ENCODE peak calls at places on chromosome 20, in five cellular contexts. L, E, Q, N and B are unnamed samples.

GRCh38 chr20:51446656-51447055 is 95.9 kb downstream of the NFATC2 start:
- DNase-seq in Q (peak; percentile 60), L (peak; percentile 92), N (no peak), E (peak; percentile 14), B (peak; percentile 16)

GRCh38 chr20:20594171-20594530 is 118.3 kb downstream of the RALGAPA2 start:
- DNase-seq in Q (peak; percentile 57), L (peak; percentile 25), N (no peak), E (no peak), B (no peak)

GRCh38 chr20:112396-112795 is 24.9 kb downstream of the DEFB125 start:
- DNase-seq in N (no peak), L (no peak), E (no peak), Q (no peak), B (no peak)

GRCh38 chr20:24007073-24007595 is 18.6 kb upstream of the GGTLC1 start:
- DNase-seq in E (no peak), L (no peak), Q (no peak), N (no peak), B (no peak)

GRCh38 chr20:3697588-3698235 is 14.7 kb downstream of the SIGLEC1 start:
- DNase-seq in E (no peak), N (no peak), L (no peak), Q (no peak), B (no peak)

GRCh38 chr20:52305843-52306242 is 114.3 kb upstream of the ZFP64 start:
- DNase-seq in E (no peak), L (no peak), Q (no peak), N (no peak), B (no peak)

GRCh38 chr20:5945963-5946362 is 4.4 kb downstream of the TRMT6 start:
- DNase-seq in N (no peak), Q (peak; percentile 26), L (peak; percentile 36), E (no peak), B (no peak)

GRCh38 chr20:50762435-50763201 is 31.2 kb downstream of the PARD6B start:
- DNase-seq in Q (peak; percentile 61), L (no peak), N (no peak), E (no peak), B (no peak)

GRCh38 chr20:23401051-23401450 is 20.2 kb downstream of the NAPB start:
- DNase-seq in N (no peak), Q (no peak), E (no peak), L (no peak), B (no peak)

GRCh38 chr20:53032021-53033001 is 60.2 kb downstream of the TSHZ2 start:
- DNase-seq in N (no peak), E (no peak), Q (peak; percentile 97), L (no peak), B (peak; percentile 65)

GRCh38 chr20:35891375-35891774 is 62.9 kb downstream of the SCAND1 start:
- DNase-seq in N (no peak), L (no peak), Q (peak; percentile 32), E (no peak), B (peak; percentile 66)

GRCh38 chr20:47777220-47777619 is 8.1 kb downstream of the SULF2 start:
- DNase-seq in L (no peak), Q (no peak), E (no peak), N (no peak), B (no peak)

GRCh38 chr20:51763965-51764602 is 4.1 kb downstream of the ATP9A start:
- DNase-seq in Q (peak; percentile 44), L (no peak), E (no peak), N (no peak), B (no peak)

GRCh38 chr20:46145646-46146045 is 27.5 kb downstream of the CD40 start:
- DNase-seq in E (no peak), N (peak; percentile 47), L (no peak), Q (no peak), B (no peak)

GRCh38 chr20:3046677-3047462 is 1.0 kb downstream of the MRPS26 start:
- DNase-seq in E (no peak), Q (peak; percentile 13), L (no peak), N (peak; percentile 27), B (no peak)

GRCh38 chr20:5877128-5877527 is 73.2 kb downstream of the TRMT6 start:
- DNase-seq in N (no peak), E (no peak), Q (no peak), L (no peak), B (no peak)

GRCh38 chr20:45835230-45836224 is 1.9 kb downstream of the SNX21 start:
- DNase-seq in E (no peak), L (no peak), N (no peak), Q (no peak), B (peak; percentile 78)

GRCh38 chr20:8853805-8854338 is 215.0 kb upstream of the PLCB4 start:
- DNase-seq in N (peak; percentile 30), E (peak; percentile 28), L (peak; percentile 90), Q (peak; percentile 91), B (no peak)

GRCh38 chr20:48556956-48557355 is 270.8 kb downstream of the PREX1 start:
- DNase-seq in Q (peak; percentile 22), L (no peak), E (no peak), N (peak; percentile 79), B (no peak)

GRCh38 chr20:19737025-19737424 is 21.0 kb upstream of the RIN2 start:
- DNase-seq in L (no peak), N (no peak), Q (peak; percentile 70), E (no peak), B (no peak)

GRCh38 chr20:34798871-34799270 is 26.6 kb downstream of the NCOA6 start:
- DNase-seq in E (no peak), Q (no peak), N (no peak), L (no peak), B (no peak)

GRCh38 chr20:34222208-34222607 is 19.0 kb upstream of the ASIP start:
- DNase-seq in L (no peak), Q (peak; percentile 93), E (no peak), N (no peak), B (peak; percentile 91)

GRCh38 chr20:33370296-33370695 is 31.0 kb downstream of the CDK5RAP1 start:
- DNase-seq in E (no peak), Q (no peak), L (no peak), N (no peak), B (no peak)

DNA sequence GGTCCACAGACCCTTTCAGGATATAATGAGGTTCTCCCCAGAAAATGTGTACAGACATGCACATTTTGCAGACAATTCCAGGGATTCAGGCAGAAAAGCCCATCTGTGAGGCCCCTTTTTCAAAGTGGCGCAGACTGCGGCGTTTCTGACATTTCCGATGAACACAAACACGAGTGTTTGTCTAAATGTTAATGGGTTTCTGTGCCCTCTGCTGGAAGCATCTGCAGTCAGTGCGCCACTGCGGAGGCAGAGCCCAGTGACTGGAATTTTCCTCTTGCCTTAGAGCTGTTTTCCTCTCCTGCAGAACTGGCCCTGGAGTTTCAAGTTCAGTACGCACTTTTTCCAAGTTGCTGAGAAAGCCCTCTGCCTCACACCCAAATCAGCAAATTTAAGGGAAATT is 15.3 kb downstream of the ANKRD60 start:
- DNase-seq in E (no peak), L (no peak), N (no peak), Q (no peak), B (no peak)
- TF ChIP-seq CTCF in E (no peak), L (no peak), N (no peak), Q (no peak), B (no peak)

GRCh38 chr20:25336561-25337422 is 53.8 kb downstream of the ABHD12 start:
- DNase-seq in E (no peak), L (no peak), Q (peak; percentile 57), N (peak; percentile 48), B (no peak)
- TF ChIP-seq CTCF in E (peak; percentile 45), L (no peak), Q (peak; percentile 59), N (peak; percentile 75), B (peak; percentile 29)

GRCh38 chr20:44600301-44600700 is 17.9 kb downstream of the PKIG start:
- DNase-seq in Q (no peak), L (no peak), E (no peak), N (no peak), B (no peak)

GRCh38 chr20:44601801-44602204 is 19.4 kb downstream of the PKIG start:
- DNase-seq in E (no peak), Q (peak; percentile 85), L (peak; percentile 93), N (no peak), B (peak; percentile 71)

GRCh38 chr20:44600758-44601562 is 18.6 kb downstream of the PKIG start:
- DNase-seq in L (no peak), N (no peak), E (no peak), Q (no peak), B (no peak)

GRCh38 chr20:44606725-44607441 is 24.5 kb downstream of the PKIG start:
- DNase-seq in N (no peak), L (no peak), E (no peak), Q (no peak), B (no peak)

DNA sequence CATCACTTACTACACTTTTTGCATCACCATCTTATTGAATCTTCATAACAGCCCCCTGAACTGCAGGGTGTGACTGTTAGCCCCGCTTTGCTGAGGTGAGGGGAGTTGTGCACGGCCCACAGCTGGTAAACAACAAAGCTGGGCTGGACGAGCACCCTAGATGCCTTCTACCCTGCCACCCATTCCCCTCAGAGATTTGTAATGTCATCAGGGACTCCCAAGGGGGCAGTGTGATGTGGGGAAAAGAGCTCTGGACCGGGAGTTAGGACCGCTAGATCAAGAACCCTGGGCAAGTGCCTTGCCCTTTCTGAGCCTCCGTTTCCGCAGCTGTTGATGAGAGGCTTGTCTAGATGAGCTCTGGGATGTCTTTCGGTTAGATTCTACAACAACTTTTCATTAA is 20.9 kb downstream of the PKIG start:
- DNase-seq in E (no peak), Q (no peak), N (no peak), L (no peak), B (no peak)
- TF ChIP-seq CTCF in E (no peak), Q (no peak), N (peak; percentile 43), L (no peak), B (no peak)

GRCh38 chr20:37897008-37897548 is 5.8 kb upstream of the VSTM2L start:
- DNase-seq in L (no peak), E (peak; percentile 45), N (peak; percentile 78), Q (peak; percentile 76), B (no peak)

GRCh38 chr20:37901667-37902503 is 1.0 kb upstream of the VSTM2L start:
- DNase-seq in L (peak; percentile 31), E (peak; percentile 26), N (peak; percentile 78), Q (peak; percentile 73), B (peak; percentile 31)

GRCh38 chr20:37901280-37901666 is 1.7 kb upstream of the VSTM2L start:
- DNase-seq in Q (no peak), E (no peak), L (no peak), N (no peak), B (no peak)

GRCh38 chr20:37898301-37899104 is 4.4 kb upstream of the VSTM2L start:
- DNase-seq in N (no peak), E (no peak), Q (no peak), L (no peak), B (no peak)

DNA sequence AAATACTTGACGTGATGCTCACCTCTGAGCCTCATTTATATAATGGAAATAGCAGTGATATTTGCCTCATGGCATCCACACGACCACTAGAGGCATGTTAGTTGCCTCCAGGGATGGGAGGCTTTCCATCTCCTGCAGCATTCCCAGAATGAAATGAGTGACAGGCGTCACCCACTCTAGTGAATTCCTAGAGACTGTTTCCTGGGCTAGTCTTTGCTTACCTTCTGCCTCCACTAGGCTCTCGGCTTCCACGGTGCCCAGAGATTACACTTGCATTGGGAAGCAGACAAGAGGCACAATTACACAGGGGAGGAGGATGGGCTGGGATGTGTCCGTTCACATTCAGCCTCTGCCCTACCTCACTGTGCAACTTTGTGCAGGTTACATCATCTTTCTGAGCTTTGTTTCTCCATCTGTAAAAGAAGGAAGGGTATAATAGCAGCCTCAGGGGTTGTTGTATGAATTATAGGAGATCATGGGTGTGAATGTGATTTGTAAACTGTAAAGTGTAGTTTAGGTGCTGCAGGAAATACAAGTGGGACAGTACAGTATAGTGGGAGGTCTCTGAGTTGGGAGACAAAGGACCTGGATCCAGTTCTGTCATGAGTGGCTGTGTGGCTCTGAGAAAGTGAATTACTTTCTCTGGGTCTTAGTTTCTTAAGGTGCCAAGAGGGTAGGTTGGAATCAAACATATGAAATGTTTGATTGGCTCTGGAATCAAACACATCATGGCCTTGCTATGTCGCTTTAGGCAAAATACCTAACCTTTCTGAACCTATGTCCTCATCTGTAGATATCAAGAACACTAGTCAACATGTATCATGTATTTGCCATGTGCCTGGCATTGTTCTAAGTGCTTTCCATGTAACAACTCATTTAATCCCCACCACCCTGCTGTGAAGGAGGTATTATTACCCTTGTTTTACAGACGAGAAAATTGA is 3.6 kb upstream of the VSTM2L start:
- DNase-seq in L (no peak), E (no peak), Q (no peak), N (no peak), B (no peak)
- TF ChIP-seq CTCF in L (no peak), E (no peak), Q (no peak), N (no peak), B (no peak)